ENCODE peak calls at places on chromosomes 16 and 17, in ten cellular contexts. One of them, this sample, is unnamed.

GRCh38 chr17:76723812-76724211 is 2.6 kb downstream of the JMJD6 start:
- DNase-seq in fibroblast of lung: no peak
- DNase-seq in PC-9: no peak
- DNase-seq in heart right ventricle: no peak
- DNase-seq in suprapubic skin: no peak
- DNase-seq in fibroblast of mammary gland: no peak
- DNase-seq in ascending aorta: no peak
- DNase-seq in AG09309: no peak
- DNase-seq in bronchial epithelial cell: no peak
- DNase-seq in choroid plexus epithelial cell: no peak
- DNase-seq in this sample: no peak

GRCh38 chr17:81002409-81003361 is 11.0 kb downstream of the CHMP6 start:
- DNase-seq in suprapubic skin: no peak
- DNase-seq in ascending aorta: no peak
- DNase-seq in heart right ventricle: peak; percentile 72
- DNase-seq in fibroblast of lung: peak; percentile 72
- DNase-seq in choroid plexus epithelial cell: peak; percentile 44
- DNase-seq in PC-9: peak; percentile 45
- DNase-seq in bronchial epithelial cell: peak; percentile 62
- DNase-seq in AG09309: no peak
- DNase-seq in fibroblast of mammary gland: peak; percentile 85
- DNase-seq in this sample: no peak

GRCh38 chr17:32648450-32648849 is 161.7 kb downstream of the CDK5R1 start:
- DNase-seq in fibroblast of lung: no peak
- DNase-seq in bronchial epithelial cell: no peak
- DNase-seq in choroid plexus epithelial cell: no peak
- DNase-seq in ascending aorta: no peak
- DNase-seq in fibroblast of mammary gland: no peak
- DNase-seq in AG09309: no peak
- DNase-seq in heart right ventricle: no peak
- DNase-seq in suprapubic skin: no peak
- DNase-seq in PC-9: no peak
- DNase-seq in this sample: no peak

GRCh38 chr17:40612510-40613244 is 34.9 kb downstream of the SMARCE1 start:
- DNase-seq in heart right ventricle: no peak
- DNase-seq in fibroblast of mammary gland: no peak
- DNase-seq in bronchial epithelial cell: peak; percentile 13
- DNase-seq in choroid plexus epithelial cell: no peak
- DNase-seq in AG09309: no peak
- DNase-seq in suprapubic skin: no peak
- DNase-seq in fibroblast of lung: no peak
- DNase-seq in ascending aorta: no peak
- DNase-seq in PC-9: no peak
- DNase-seq in this sample: no peak

GRCh38 chr17:77610980-77611641 is 347.4 kb upstream of the TNRC6C start:
- DNase-seq in AG09309: peak; percentile 54
- DNase-seq in fibroblast of lung: peak; percentile 17
- DNase-seq in bronchial epithelial cell: no peak
- DNase-seq in heart right ventricle: no peak
- DNase-seq in ascending aorta: peak; percentile 46
- DNase-seq in PC-9: no peak
- DNase-seq in fibroblast of mammary gland: peak; percentile 43
- DNase-seq in choroid plexus epithelial cell: no peak
- DNase-seq in suprapubic skin: peak; percentile 74
- DNase-seq in this sample: no peak

GRCh38 chr17:77304746-77305473 is 164.1 kb downstream of the SEC14L1 start:
- DNase-seq in fibroblast of lung: no peak
- DNase-seq in ascending aorta: no peak
- DNase-seq in suprapubic skin: no peak
- DNase-seq in PC-9: no peak
- DNase-seq in choroid plexus epithelial cell: peak; percentile 37
- DNase-seq in heart right ventricle: no peak
- DNase-seq in fibroblast of mammary gland: no peak
- DNase-seq in AG09309: no peak
- DNase-seq in bronchial epithelial cell: no peak
- DNase-seq in this sample: no peak

GRCh38 chr16:78906135-78906534 is 694.4 kb downstream of the MAF start:
- DNase-seq in ascending aorta: no peak
- DNase-seq in bronchial epithelial cell: no peak
- DNase-seq in heart right ventricle: no peak
- DNase-seq in PC-9: no peak
- DNase-seq in fibroblast of lung: no peak
- DNase-seq in fibroblast of mammary gland: no peak
- DNase-seq in choroid plexus epithelial cell: no peak
- DNase-seq in suprapubic skin: no peak
- DNase-seq in AG09309: no peak
- DNase-seq in this sample: no peak

GRCh38 chr17:80169784-80170500 is at the start of gene CARD14:
- DNase-seq in heart right ventricle: no peak
- DNase-seq in AG09309: no peak
- DNase-seq in suprapubic skin: no peak
- DNase-seq in bronchial epithelial cell: peak; percentile 84
- DNase-seq in PC-9: peak; percentile 76
- DNase-seq in choroid plexus epithelial cell: no peak
- DNase-seq in fibroblast of mammary gland: no peak
- DNase-seq in ascending aorta: no peak
- DNase-seq in fibroblast of lung: no peak
- DNase-seq in this sample: no peak

GRCh38 chr17:21235921-21236320 is 17.3 kb downstream of the NATD1 start:
- DNase-seq in ascending aorta: no peak
- DNase-seq in PC-9: no peak
- DNase-seq in bronchial epithelial cell: no peak
- DNase-seq in AG09309: no peak
- DNase-seq in fibroblast of lung: no peak
- DNase-seq in fibroblast of mammary gland: no peak
- DNase-seq in suprapubic skin: no peak
- DNase-seq in choroid plexus epithelial cell: no peak
- DNase-seq in heart right ventricle: no peak
- DNase-seq in this sample: no peak

GRCh38 chr16:21277045-21277926 is 804 bp downstream of the CRYM start:
- DNase-seq in AG09309: no peak
- DNase-seq in bronchial epithelial cell: no peak
- DNase-seq in fibroblast of mammary gland: no peak
- DNase-seq in suprapubic skin: no peak
- DNase-seq in fibroblast of lung: no peak
- DNase-seq in heart right ventricle: no peak
- DNase-seq in choroid plexus epithelial cell: no peak
- DNase-seq in PC-9: no peak
- DNase-seq in ascending aorta: peak; percentile 38
- DNase-seq in this sample: no peak
- H3K4me3 ChIP-seq in AG09309: no peak overlapping the region
- H3K4me3 ChIP-seq in bronchial epithelial cell: no peak overlapping the region
- H3K4me3 ChIP-seq in fibroblast of mammary gland: no peak overlapping the region
- H3K4me3 ChIP-seq in suprapubic skin: peak overlapping the region; percentile 40
- H3K4me3 ChIP-seq in fibroblast of lung: peak overlapping the region; percentile 35
- H3K4me3 ChIP-seq in heart right ventricle: peak overlapping the region; percentile 68
- H3K4me3 ChIP-seq in choroid plexus epithelial cell: no peak overlapping the region
- H3K4me3 ChIP-seq in PC-9: peak overlapping the region; percentile 49
- H3K4me3 ChIP-seq in ascending aorta: peak overlapping the region; percentile 62
- H3K4me3 ChIP-seq in this sample: peak overlapping the region; percentile 36

GRCh38 chr16:3789375-3790067 is 72.2 kb upstream of the TRAP1 start:
- DNase-seq in fibroblast of mammary gland: no peak
- DNase-seq in PC-9: no peak
- DNase-seq in choroid plexus epithelial cell: no peak
- DNase-seq in ascending aorta: no peak
- DNase-seq in fibroblast of lung: no peak
- DNase-seq in suprapubic skin: no peak
- DNase-seq in bronchial epithelial cell: no peak
- DNase-seq in AG09309: no peak
- DNase-seq in heart right ventricle: no peak
- DNase-seq in this sample: no peak

GRCh38 chr16:3788711-3789374 is 71.5 kb upstream of the TRAP1 start:
- DNase-seq in fibroblast of mammary gland: no peak
- DNase-seq in AG09309: no peak
- DNase-seq in bronchial epithelial cell: no peak
- DNase-seq in PC-9: no peak
- DNase-seq in choroid plexus epithelial cell: no peak
- DNase-seq in heart right ventricle: no peak
- DNase-seq in fibroblast of lung: no peak
- DNase-seq in ascending aorta: no peak
- DNase-seq in suprapubic skin: peak; percentile 67
- DNase-seq in this sample: no peak

GRCh38 chr16:3792472-3793012 is 75.2 kb upstream of the TRAP1 start:
- DNase-seq in heart right ventricle: no peak
- DNase-seq in fibroblast of mammary gland: no peak
- DNase-seq in AG09309: no peak
- DNase-seq in PC-9: no peak
- DNase-seq in ascending aorta: no peak
- DNase-seq in bronchial epithelial cell: no peak
- DNase-seq in fibroblast of lung: no peak
- DNase-seq in choroid plexus epithelial cell: no peak
- DNase-seq in suprapubic skin: peak; percentile 29
- DNase-seq in this sample: no peak

GRCh38 chr16:3793161-3793576 is 75.8 kb upstream of the TRAP1 start:
- DNase-seq in choroid plexus epithelial cell: peak; percentile 23
- DNase-seq in fibroblast of lung: peak; percentile 57
- DNase-seq in ascending aorta: peak; percentile 77
- DNase-seq in PC-9: no peak
- DNase-seq in bronchial epithelial cell: peak; percentile 84
- DNase-seq in heart right ventricle: no peak
- DNase-seq in fibroblast of mammary gland: peak; percentile 85
- DNase-seq in AG09309: no peak
- DNase-seq in suprapubic skin: peak; percentile 69
- DNase-seq in this sample: no peak

DNA sequence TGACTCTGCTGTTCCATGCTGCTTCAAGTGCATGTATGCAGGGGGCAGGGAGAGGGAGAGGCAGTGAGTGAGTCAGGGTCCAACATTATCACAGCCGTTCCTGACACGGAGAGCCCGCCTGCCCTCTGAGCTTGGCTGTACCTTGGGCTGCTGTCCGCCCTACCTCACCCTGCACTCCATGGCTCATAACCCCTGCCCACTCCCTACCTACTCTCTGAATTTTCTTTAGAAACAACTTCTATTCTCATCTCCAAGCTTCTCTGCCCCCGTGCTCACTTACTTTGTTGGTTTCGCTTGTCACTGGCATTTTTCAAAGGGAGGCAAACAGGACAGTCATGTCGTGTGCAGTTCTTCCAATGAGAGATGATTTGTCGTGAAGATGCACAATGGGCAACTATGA is 74.4 kb upstream of the TRAP1 start:
- DNase-seq in heart right ventricle: no peak
- DNase-seq in fibroblast of mammary gland: no peak
- DNase-seq in suprapubic skin: peak; percentile 32
- DNase-seq in bronchial epithelial cell: no peak
- DNase-seq in choroid plexus epithelial cell: no peak
- DNase-seq in ascending aorta: no peak
- DNase-seq in fibroblast of lung: no peak
- DNase-seq in AG09309: no peak
- DNase-seq in PC-9: no peak
- DNase-seq in this sample: no peak
- H3K4me3 ChIP-seq in heart right ventricle: no peak overlapping the region
- H3K4me3 ChIP-seq in fibroblast of mammary gland: no peak overlapping the region
- H3K4me3 ChIP-seq in suprapubic skin: no peak overlapping the region
- H3K4me3 ChIP-seq in bronchial epithelial cell: no peak overlapping the region
- H3K4me3 ChIP-seq in choroid plexus epithelial cell: no peak overlapping the region
- H3K4me3 ChIP-seq in ascending aorta: no peak overlapping the region
- H3K4me3 ChIP-seq in fibroblast of lung: no peak overlapping the region
- H3K4me3 ChIP-seq in AG09309: no peak overlapping the region
- H3K4me3 ChIP-seq in PC-9: no peak overlapping the region
- H3K4me3 ChIP-seq in this sample: no peak overlapping the region

GRCh38 chr16:10918294-10919002 is 23.8 kb downstream of the DEXI start:
- DNase-seq in fibroblast of mammary gland: peak; percentile 96
- DNase-seq in fibroblast of lung: peak; percentile 94
- DNase-seq in AG09309: peak; percentile 72
- DNase-seq in ascending aorta: peak; percentile 100
- DNase-seq in choroid plexus epithelial cell: peak; percentile 97
- DNase-seq in heart right ventricle: peak; percentile 86
- DNase-seq in bronchial epithelial cell: peak; percentile 89
- DNase-seq in PC-9: peak; percentile 89
- DNase-seq in suprapubic skin: peak; percentile 98
- DNase-seq in this sample: peak; percentile 87
- H3K4me3 ChIP-seq in fibroblast of mammary gland: no peak overlapping the region
- H3K4me3 ChIP-seq in fibroblast of lung: no peak overlapping the region
- H3K4me3 ChIP-seq in AG09309: no peak overlapping the region
- H3K4me3 ChIP-seq in ascending aorta: no peak overlapping the region
- H3K4me3 ChIP-seq in choroid plexus epithelial cell: peak overlapping the region; percentile 27
- H3K4me3 ChIP-seq in heart right ventricle: peak overlapping the region; percentile 26
- H3K4me3 ChIP-seq in bronchial epithelial cell: no peak overlapping the region
- H3K4me3 ChIP-seq in PC-9: no peak overlapping the region
- H3K4me3 ChIP-seq in suprapubic skin: no peak overlapping the region
- H3K4me3 ChIP-seq in this sample: no peak overlapping the region

GRCh38 chr16:17470871-17471744 is at the start of gene XYLT1:
- DNase-seq in suprapubic skin: peak; percentile 89
- DNase-seq in fibroblast of mammary gland: peak; percentile 100
- DNase-seq in AG09309: peak; percentile 95
- DNase-seq in choroid plexus epithelial cell: peak; percentile 14
- DNase-seq in bronchial epithelial cell: peak; percentile 76
- DNase-seq in PC-9: no peak
- DNase-seq in heart right ventricle: peak; percentile 53
- DNase-seq in ascending aorta: peak; percentile 97
- DNase-seq in fibroblast of lung: peak; percentile 95
- DNase-seq in this sample: peak; percentile 95
- H3K4me3 ChIP-seq in suprapubic skin: peak within 1 kb of the TSS; percentile 73
- H3K4me3 ChIP-seq in fibroblast of mammary gland: peak within 1 kb of the TSS; percentile 93
- H3K4me3 ChIP-seq in AG09309: peak within 1 kb of the TSS; percentile 86
- H3K4me3 ChIP-seq in choroid plexus epithelial cell: peak within 1 kb of the TSS; percentile 35
- H3K4me3 ChIP-seq in bronchial epithelial cell: peak within 1 kb of the TSS; percentile 21
- H3K4me3 ChIP-seq in PC-9: no peak within 1 kb of the TSS
- H3K4me3 ChIP-seq in heart right ventricle: peak within 1 kb of the TSS; percentile 57
- H3K4me3 ChIP-seq in ascending aorta: peak within 1 kb of the TSS; percentile 92
- H3K4me3 ChIP-seq in fibroblast of lung: peak within 1 kb of the TSS; percentile 71
- H3K4me3 ChIP-seq in this sample: peak within 1 kb of the TSS; percentile 91

This sample was measured in skeletal muscle cell.